ENCODE peak calls at places on chromosomes 2 and 18, in ten cellular contexts. Z, G, T, K, A, Q, W, B, J and C are unnamed samples. For H3K4me1, the result is how much of the 10 kb centered on the place peaks cover.

GRCh38 chr2:46188041-46188715 is 109.0 kb upstream of the EPAS1 start:
- DNase-seq in G (no peak), T (peak), Q (peak), J (no peak), W (no peak), B (no peak), A (no peak), K (peak), Z (no peak), C (no peak)

GRCh38 chr2:10140841-10141610 is 18.5 kb downstream of the RRM2 start:
- DNase-seq in W (no peak), Z (no peak), J (no peak), B (no peak), Q (no peak), T (no peak), K (no peak), G (no peak), A (no peak), C (no peak)

GRCh38 chr2:131014141-131014540 is 79.1 kb downstream of the FAM168B start:
- DNase-seq in G (no peak), A (no peak), Q (no peak), Z (no peak), K (no peak), T (no peak), B (no peak), W (no peak), J (no peak), C (peak)

GRCh38 chr2:127589876-127590275 is 54.4 kb downstream of the MYO7B start:
- DNase-seq in B (no peak), W (no peak), Z (no peak), J (no peak), Q (no peak), G (peak), K (no peak), T (no peak), A (no peak), C (no peak)

GRCh38 chr2:226791487-226792081 is 8.0 kb downstream of the IRS1 start:
- DNase-seq in G (peak), J (peak), Z (peak), Q (peak), T (peak), K (peak), W (peak), B (peak), A (peak), C (no peak)

GRCh38 chr2:228352048-228352447 is 170.6 kb upstream of the SPHKAP start:
- DNase-seq in K (no peak), Q (no peak), T (no peak), J (no peak), Z (no peak), G (no peak), A (no peak), B (no peak), W (no peak), C (no peak)

GRCh38 chr18:76756491-76757288 is 65.7 kb upstream of the ZNF236 start:
- DNase-seq in Q (peak), B (no peak), G (no peak), Z (peak), A (peak), W (no peak), T (peak), J (peak), K (no peak), C (no peak)

GRCh38 chr2:149041482-149041881 is 3.0 kb downstream of the LYPD6B start:
- DNase-seq in Q (no peak), A (no peak), G (no peak), K (no peak), Z (no peak), B (no peak), J (no peak), W (no peak), T (no peak), C (no peak)

GRCh38 chr18:3151379-3152264 is 68.1 kb downstream of the MYOM1 start:
- DNase-seq in Z (no peak), J (no peak), B (peak), T (peak), G (no peak), Q (no peak), K (no peak), W (peak), A (peak), C (no peak)

GRCh38 chr18:12291161-12291560 is 16.9 kb upstream of the TUBB6 start:
- DNase-seq in G (no peak), W (no peak), J (no peak), Z (no peak), K (no peak), Q (no peak), B (no peak), A (no peak), T (no peak), C (no peak)

GRCh38 chr2:240125749-240126148 is 10.4 kb downstream of the COPS9 start:
- DNase-seq in G (peak), B (no peak), A (no peak), W (no peak), K (no peak), T (no peak), Z (no peak), J (no peak), Q (no peak), C (no peak)

GRCh38 chr2:175414872-175415487 is 233.5 kb upstream of the ATP5MC3 start:
- DNase-seq in W (peak), T (peak), A (peak), B (no peak), G (peak), K (peak), Q (peak), J (peak), Z (peak), C (no peak)

GRCh38 chr2:74036450-74037175 is 51.9 kb downstream of the TET3 start:
- DNase-seq in Z (no peak), B (no peak), W (no peak), A (no peak), G (no peak), Q (no peak), T (no peak), J (no peak), K (no peak), C (no peak)

GRCh38 chr18:37309059-37309458 is 256.5 kb downstream of the CELF4 start:
- DNase-seq in A (no peak), B (no peak), T (no peak), G (no peak), J (no peak), K (no peak), Q (no peak), W (no peak), Z (no peak), C (no peak)

GRCh38 chr2:172427990-172428840 is 829 bp downstream of the ITGA6 start:
- DNase-seq in Q (peak), J (no peak), G (peak), Z (peak), K (peak), B (peak), T (peak), W (peak), A (peak), C (no peak)

GRCh38 chr18:67132919-67133318 is 383.6 kb downstream of the DSEL start:
- DNase-seq in Z (no peak), K (no peak), B (no peak), J (no peak), G (no peak), Q (no peak), W (no peak), T (no peak), A (no peak), C (no peak)

GRCh38 chr18:34818069-34818468 is 108.0 kb downstream of the DTNA start:
- DNase-seq in J (no peak), Z (no peak), A (no peak), K (no peak), T (no peak), W (no peak), G (no peak), B (no peak), Q (no peak), C (no peak)

GRCh38 chr18:59631583-59632181 is 65.5 kb downstream of the CCBE1 start:
- DNase-seq in Q (no peak), K (no peak), T (peak), J (no peak), Z (no peak), G (no peak), A (peak), B (no peak), W (peak), C (no peak)

GRCh38 chr2:171814174-171814573 is 79.9 kb downstream of the SLC25A12 start:
- DNase-seq in T (no peak), A (no peak), W (no peak), G (no peak), J (no peak), K (no peak), Z (no peak), Q (no peak), B (no peak), C (no peak)

GRCh38 chr2:27653397-27653796 is 10.0 kb downstream of the SUPT7L start:
- DNase-seq in T (no peak), J (no peak), A (peak), Z (no peak), B (no peak), K (no peak), G (no peak), Q (no peak), W (no peak), C (no peak)

GRCh38 chr2:172561270-172561669 is 5.4 kb downstream of the PDK1 start:
- DNase-seq in A (no peak), Q (no peak), K (no peak), W (no peak), G (no peak), T (no peak), B (no peak), J (no peak), Z (no peak), C (no peak)

GRCh38 chr2:80322337-80322920 is 17.9 kb upstream of the LRRTM1 start:
- DNase-seq in K (no peak), W (no peak), J (no peak), A (no peak), B (no peak), T (no peak), Z (no peak), G (no peak), Q (no peak), C (no peak)

GRCh38 chr2:206260427-206261012 is 13.9 kb upstream of the ZDBF2 start:
- DNase-seq in B (no peak), K (no peak), T (peak), Q (no peak), W (peak), A (peak), G (no peak), Z (no peak), J (no peak), C (no peak)

GRCh38 chr2:241808051-241808450 is 942 bp upstream of the NEU4 start:
- DNase-seq in Z (peak), J (no peak), T (no peak), A (no peak), Q (peak), K (no peak), W (peak), G (peak), B (no peak), C (no peak)

GRCh38 chr2:240149943-240150784 is 9.7 kb upstream of the OTOS start:
- DNase-seq in W (peak), B (peak), G (no peak), Z (peak), J (no peak), T (peak), A (peak), K (peak), Q (peak), C (no peak)

GRCh38 chr2:231379266-231380215 is 16.0 kb upstream of the B3GNT7 start:
- DNase-seq in W (no peak), A (no peak), Q (no peak), B (no peak), K (no peak), J (no peak), Z (no peak), T (no peak), G (no peak), C (no peak)

GRCh38 chr2:188346059-188346458 is 54.4 kb downstream of the GULP1 start:
- DNase-seq in W (no peak), K (no peak), Z (no peak), Q (no peak), G (no peak), B (no peak), T (no peak), J (no peak), A (no peak), C (no peak)
- H3K4me1 ChIP-seq in W (under half), K (under half), Z (under half), Q (under half), G (under half), B (under half), T (under half), J (under half), A (under half), C (under half)

DNA sequence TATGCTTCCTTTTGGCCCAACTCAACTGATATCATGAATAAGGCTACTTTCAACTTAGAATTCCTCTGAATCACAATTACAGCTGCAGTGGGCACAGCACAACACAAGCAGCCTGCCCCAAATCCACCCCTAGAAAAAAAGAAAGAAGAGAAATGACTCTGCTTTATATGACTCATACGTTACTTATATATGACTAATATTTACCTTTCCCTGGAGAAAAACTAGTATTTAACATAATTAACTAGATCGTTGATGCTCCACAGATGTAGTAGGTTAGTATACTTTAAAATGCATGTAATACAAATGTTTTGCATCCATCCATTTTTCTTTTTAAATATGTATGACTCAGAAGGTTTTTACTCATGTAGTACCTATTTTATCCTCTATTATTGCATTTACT is 133.3 kb upstream of the UNC80 start:
- DNase-seq in W (no peak), J (no peak), K (no peak), B (no peak), T (peak), A (peak), Q (no peak), G (no peak), Z (no peak), C (peak)
- H3K27ac ChIP-seq in W (no peak), J (no peak), K (no peak), B (no peak), T (no peak), A (no peak), Q (no peak), G (no peak), Z (no peak), C (peak)

DNA sequence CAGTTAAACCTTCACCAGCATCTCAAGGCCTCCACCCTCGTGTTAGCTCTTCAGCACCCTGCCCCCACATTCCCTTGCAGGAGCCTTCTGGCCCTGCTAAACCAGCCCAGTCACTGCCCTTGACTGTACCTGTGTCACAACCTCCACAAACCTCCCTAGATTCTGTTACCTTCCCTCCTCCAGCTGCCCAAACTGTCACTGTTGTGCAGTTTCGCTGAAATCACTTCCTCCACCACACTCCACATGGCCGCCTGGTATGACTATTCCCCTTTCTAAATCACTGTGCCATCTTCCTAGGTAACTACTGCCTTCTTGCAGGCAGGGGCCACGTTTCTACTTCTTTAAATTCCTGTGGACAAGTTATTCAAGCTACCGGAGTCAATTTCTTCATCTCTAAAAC is 160.2 kb downstream of the GALNT14 start:
- DNase-seq in B (no peak), J (no peak), W (no peak), G (no peak), Z (no peak), Q (no peak), A (no peak), T (no peak), K (no peak), C (no peak)
- H3K4me1 ChIP-seq in B (under half), J (under half), W (under half), G (under half), Z (under half), Q (under half), A (under half), T (under half), K (under half), C (under half)

GRCh38 chr2:68715353-68716041 is 19.1 kb upstream of the ARHGAP25 start:
- DNase-seq in Z (peak), A (peak), Q (peak), T (peak), B (peak), W (peak), K (peak), J (peak), G (no peak), C (no peak)

GRCh38 chr2:68710756-68711155 is 23.9 kb upstream of the ARHGAP25 start:
- DNase-seq in B (no peak), J (no peak), G (no peak), K (no peak), Q (no peak), A (no peak), T (no peak), W (no peak), Z (no peak), C (no peak)

GRCh38 chr2:68716948-68717661 is 17.5 kb upstream of the ARHGAP25 start:
- DNase-seq in Z (no peak), T (no peak), Q (no peak), K (no peak), G (no peak), A (no peak), J (no peak), B (no peak), W (no peak), C (no peak)

GRCh38 chr2:68716539-68716938 is 18.1 kb upstream of the ARHGAP25 start:
- DNase-seq in W (no peak), Q (no peak), J (no peak), T (no peak), B (no peak), K (no peak), A (no peak), G (no peak), Z (no peak), C (no peak)

GRCh38 chr2:68714866-68715265 is 19.7 kb upstream of the ARHGAP25 start:
- DNase-seq in A (peak), B (no peak), T (no peak), J (peak), W (no peak), K (no peak), G (no peak), Q (peak), Z (peak), C (no peak)
- H3K27ac ChIP-seq in A (no peak), B (peak), T (no peak), J (no peak), W (no peak), K (no peak), G (no peak), Q (no peak), Z (no peak), C (no peak)

GRCh38 chr18:22468554-22468891 is 50.8 kb upstream of the CTAGE1 start:
- DNase-seq in Q (no peak), K (no peak), A (no peak), W (no peak), J (no peak), B (no peak), G (no peak), T (no peak), Z (no peak), C (no peak)
- H3K4me1 ChIP-seq in Q (half or more), K (half or more), A (under half), W (under half), J (half or more), B (under half), G (under half), T (under half), Z (under half), C (under half)

GRCh38 chr2:8316356-8316755 is 365.5 kb upstream of the ID2 start:
- DNase-seq in K (no peak), B (no peak), T (no peak), A (no peak), J (no peak), Z (no peak), W (no peak), Q (no peak), G (no peak), C (no peak)
- H3K27ac ChIP-seq in K (no peak), B (no peak), T (no peak), A (no peak), J (no peak), Z (no peak), W (no peak), Q (no peak), G (no peak), C (no peak)

GRCh38 chr2:235675678-235676535 is 182.1 kb downstream of the AGAP1 start:
- DNase-seq in J (no peak), K (no peak), T (no peak), G (no peak), Z (no peak), W (no peak), Q (no peak), A (peak), B (no peak), C (no peak)
- H3K4me1 ChIP-seq in J (under half), K (under half), T (under half), G (under half), Z (under half), W (under half), Q (under half), A (under half), B (under half), C (under half)

DNA sequence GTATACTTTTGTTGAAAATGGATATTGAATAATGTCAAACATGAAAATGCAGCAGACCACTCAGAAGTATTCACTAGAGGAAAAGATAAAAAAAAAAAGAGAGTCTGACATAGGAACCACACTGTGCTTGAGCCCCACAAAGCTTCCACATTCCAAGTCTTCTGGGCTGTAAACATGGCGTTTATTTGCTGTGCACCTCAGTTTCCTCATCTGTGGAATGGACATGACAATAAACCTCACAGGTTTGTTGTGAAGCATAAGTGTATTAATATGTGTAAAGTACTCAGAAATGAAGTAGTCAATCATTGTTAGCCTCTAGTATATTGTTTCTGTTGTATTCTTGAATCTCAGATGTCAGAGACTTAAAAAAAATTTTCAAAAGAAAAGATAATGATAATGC is 525.8 kb upstream of the NRP2 start:
- DNase-seq in T (no peak), Q (no peak), G (no peak), B (no peak), Z (no peak), A (no peak), W (no peak), K (no peak), J (no peak), C (no peak)
- H3K27ac ChIP-seq in T (no peak), Q (no peak), G (no peak), B (no peak), Z (no peak), A (no peak), W (no peak), K (no peak), J (no peak), C (no peak)